ENCODE peak calls at places on chromosomes 13 and 19, in nine cellular contexts. One of them, this sample, is unnamed.

GRCh38 chr13:20057963-20058362 is 99.4 kb downstream of the ZMYM2 start:
- DNase-seq in esophagus muscularis mucosa: no peak
- DNase-seq in HCT116: no peak
- DNase-seq in GM23338: no peak
- DNase-seq in spleen: no peak
- DNase-seq in breast epithelium: no peak
- DNase-seq in transverse colon: no peak
- DNase-seq in Panc1: no peak
- DNase-seq in stomach: no peak
- DNase-seq in this sample: no peak

GRCh38 chr19:46040952-46041500 is at the start of gene IGFL4:
- DNase-seq in esophagus muscularis mucosa: no peak
- DNase-seq in HCT116: no peak
- DNase-seq in breast epithelium: no peak
- DNase-seq in transverse colon: no peak
- DNase-seq in Panc1: no peak
- DNase-seq in stomach: no peak
- DNase-seq in spleen: no peak
- DNase-seq in GM23338: no peak
- DNase-seq in this sample: no peak

GRCh38 chr13:106691251-106691650 is 123.3 kb upstream of the ARGLU1 start:
- DNase-seq in Panc1: no peak
- DNase-seq in GM23338: no peak
- DNase-seq in transverse colon: no peak
- DNase-seq in spleen: no peak
- DNase-seq in HCT116: no peak
- DNase-seq in esophagus muscularis mucosa: peak; percentile 60
- DNase-seq in breast epithelium: no peak
- DNase-seq in stomach: no peak
- DNase-seq in this sample: no peak

GRCh38 chr19:49436381-49437017 is 4.8 kb downstream of the SLC17A7 start:
- DNase-seq in breast epithelium: no peak
- DNase-seq in esophagus muscularis mucosa: no peak
- DNase-seq in HCT116: no peak
- DNase-seq in stomach: no peak
- DNase-seq in GM23338: peak; percentile 99
- DNase-seq in spleen: no peak
- DNase-seq in transverse colon: no peak
- DNase-seq in Panc1: no peak
- DNase-seq in this sample: no peak

GRCh38 chr13:73231456-73231855 is 172.7 kb downstream of the KLF5 start:
- DNase-seq in transverse colon: no peak
- DNase-seq in HCT116: no peak
- DNase-seq in breast epithelium: no peak
- DNase-seq in spleen: no peak
- DNase-seq in Panc1: no peak
- DNase-seq in esophagus muscularis mucosa: no peak
- DNase-seq in GM23338: no peak
- DNase-seq in stomach: no peak
- DNase-seq in this sample: no peak

GRCh38 chr19:47284324-47284899 is 9.7 kb downstream of the INAFM1 start:
- DNase-seq in spleen: no peak
- DNase-seq in HCT116: no peak
- DNase-seq in Panc1: peak; percentile 36
- DNase-seq in GM23338: peak; percentile 83
- DNase-seq in transverse colon: no peak
- DNase-seq in breast epithelium: no peak
- DNase-seq in esophagus muscularis mucosa: no peak
- DNase-seq in stomach: no peak
- DNase-seq in this sample: peak; percentile 48

GRCh38 chr19:18594096-18594823 is 5.7 kb downstream of the REX1BD start:
- DNase-seq in HCT116: no peak
- DNase-seq in Panc1: no peak
- DNase-seq in spleen: peak; percentile 93
- DNase-seq in GM23338: peak; percentile 91
- DNase-seq in stomach: peak; percentile 80
- DNase-seq in esophagus muscularis mucosa: no peak
- DNase-seq in transverse colon: peak; percentile 79
- DNase-seq in breast epithelium: peak; percentile 74
- DNase-seq in this sample: peak; percentile 72

GRCh38 chr13:50208826-50209335 is 193.6 kb downstream of the KCNRG start:
- DNase-seq in stomach: peak; percentile 32
- DNase-seq in HCT116: no peak
- DNase-seq in spleen: peak; percentile 87
- DNase-seq in GM23338: peak; percentile 54
- DNase-seq in Panc1: peak; percentile 13
- DNase-seq in transverse colon: peak; percentile 21
- DNase-seq in breast epithelium: peak; percentile 53
- DNase-seq in esophagus muscularis mucosa: no peak
- DNase-seq in this sample: no peak

GRCh38 chr19:10694706-10695105 is 6.5 kb upstream of the QTRT1 start:
- DNase-seq in spleen: no peak
- DNase-seq in breast epithelium: no peak
- DNase-seq in Panc1: no peak
- DNase-seq in stomach: no peak
- DNase-seq in transverse colon: no peak
- DNase-seq in HCT116: no peak
- DNase-seq in GM23338: no peak
- DNase-seq in esophagus muscularis mucosa: no peak
- DNase-seq in this sample: no peak

GRCh38 chr13:31046711-31047279 is 114.3 kb downstream of the TEX26 start:
- DNase-seq in Panc1: no peak
- DNase-seq in GM23338: no peak
- DNase-seq in transverse colon: peak; percentile 50
- DNase-seq in HCT116: no peak
- DNase-seq in spleen: no peak
- DNase-seq in esophagus muscularis mucosa: no peak
- DNase-seq in stomach: no peak
- DNase-seq in breast epithelium: no peak
- DNase-seq in this sample: no peak

GRCh38 chr19:40302224-40303011 is 17.3 kb upstream of the AKT2 start:
- DNase-seq in esophagus muscularis mucosa: no peak
- DNase-seq in breast epithelium: no peak
- DNase-seq in stomach: no peak
- DNase-seq in Panc1: no peak
- DNase-seq in HCT116: no peak
- DNase-seq in transverse colon: no peak
- DNase-seq in spleen: peak; percentile 14
- DNase-seq in GM23338: no peak
- DNase-seq in this sample: peak; percentile 36

GRCh38 chr13:40799508-40799907 is 10.1 kb downstream of the SLC25A15 start:
- DNase-seq in spleen: no peak
- DNase-seq in transverse colon: no peak
- DNase-seq in stomach: no peak
- DNase-seq in esophagus muscularis mucosa: no peak
- DNase-seq in GM23338: no peak
- DNase-seq in Panc1: no peak
- DNase-seq in HCT116: no peak
- DNase-seq in breast epithelium: no peak
- DNase-seq in this sample: no peak

GRCh38 chr13:51125495-51126226 is 14.6 kb upstream of the C13orf42 start:
- DNase-seq in transverse colon: peak; percentile 49
- DNase-seq in esophagus muscularis mucosa: peak; percentile 89
- DNase-seq in HCT116: peak; percentile 60
- DNase-seq in spleen: no peak
- DNase-seq in Panc1: peak; percentile 36
- DNase-seq in GM23338: peak; percentile 91
- DNase-seq in stomach: peak; percentile 53
- DNase-seq in breast epithelium: no peak
- DNase-seq in this sample: peak; percentile 45

GRCh38 chr13:41144576-41144975 is 12.0 kb upstream of the KBTBD6 start:
- DNase-seq in Panc1: no peak
- DNase-seq in stomach: no peak
- DNase-seq in GM23338: no peak
- DNase-seq in esophagus muscularis mucosa: no peak
- DNase-seq in spleen: no peak
- DNase-seq in breast epithelium: no peak
- DNase-seq in HCT116: no peak
- DNase-seq in transverse colon: no peak
- DNase-seq in this sample: no peak

GRCh38 chr13:29817604-29818378 is 32.6 kb downstream of the UBL3 start:
- DNase-seq in spleen: no peak
- DNase-seq in stomach: no peak
- DNase-seq in esophagus muscularis mucosa: no peak
- DNase-seq in Panc1: no peak
- DNase-seq in transverse colon: no peak
- DNase-seq in breast epithelium: no peak
- DNase-seq in GM23338: no peak
- DNase-seq in HCT116: no peak
- DNase-seq in this sample: no peak

GRCh38 chr19:8456064-8456463 is 11.3 kb downstream of the HNRNPM start:
- DNase-seq in Panc1: no peak
- DNase-seq in GM23338: peak; percentile 64
- DNase-seq in HCT116: no peak
- DNase-seq in breast epithelium: no peak
- DNase-seq in stomach: no peak
- DNase-seq in transverse colon: no peak
- DNase-seq in spleen: no peak
- DNase-seq in esophagus muscularis mucosa: no peak
- DNase-seq in this sample: no peak

GRCh38 chr19:8174706-8175105 is 25.3 kb upstream of the FBN3 start:
- DNase-seq in spleen: no peak
- DNase-seq in stomach: no peak
- DNase-seq in Panc1: no peak
- DNase-seq in transverse colon: no peak
- DNase-seq in GM23338: no peak
- DNase-seq in HCT116: no peak
- DNase-seq in breast epithelium: no peak
- DNase-seq in esophagus muscularis mucosa: no peak
- DNase-seq in this sample: no peak

GRCh38 chr19:18117364-18117691 is 19.8 kb downstream of the MAST3 start:
- DNase-seq in esophagus muscularis mucosa: no peak
- DNase-seq in Panc1: no peak
- DNase-seq in transverse colon: no peak
- DNase-seq in breast epithelium: no peak
- DNase-seq in spleen: no peak
- DNase-seq in HCT116: no peak
- DNase-seq in stomach: no peak
- DNase-seq in GM23338: no peak
- DNase-seq in this sample: no peak

GRCh38 chr13:20796791-20797513 is 23.2 kb upstream of the EEF1AKMT1 start:
- DNase-seq in Panc1: no peak
- DNase-seq in spleen: no peak
- DNase-seq in transverse colon: no peak
- DNase-seq in GM23338: no peak
- DNase-seq in HCT116: no peak
- DNase-seq in breast epithelium: no peak
- DNase-seq in esophagus muscularis mucosa: no peak
- DNase-seq in stomach: no peak
- DNase-seq in this sample: no peak

GRCh38 chr13:105630411-105630810 is 905.1 kb downstream of the EFNB2 start:
- DNase-seq in breast epithelium: no peak
- DNase-seq in transverse colon: no peak
- DNase-seq in GM23338: no peak
- DNase-seq in Panc1: no peak
- DNase-seq in spleen: no peak
- DNase-seq in esophagus muscularis mucosa: no peak
- DNase-seq in HCT116: no peak
- DNase-seq in stomach: no peak
- DNase-seq in this sample: no peak
- TF ChIP-seq POLR2AphosphoS5 in breast epithelium: no peak
- TF ChIP-seq POLR2AphosphoS5 in transverse colon: no peak
- TF ChIP-seq POLR2AphosphoS5 in GM23338: no peak
- TF ChIP-seq POLR2AphosphoS5 in Panc1: no peak
- TF ChIP-seq POLR2AphosphoS5 in spleen: no peak
- TF ChIP-seq POLR2AphosphoS5 in esophagus muscularis mucosa: no peak
- TF ChIP-seq POLR2AphosphoS5 in HCT116: no peak
- TF ChIP-seq POLR2AphosphoS5 in stomach: no peak
- TF ChIP-seq POLR2AphosphoS5 in this sample: no peak

GRCh38 chr13:96200810-96201209 is 110.9 kb downstream of the HS6ST3 start:
- DNase-seq in esophagus muscularis mucosa: no peak
- DNase-seq in HCT116: no peak
- DNase-seq in transverse colon: no peak
- DNase-seq in GM23338: no peak
- DNase-seq in breast epithelium: no peak
- DNase-seq in spleen: no peak
- DNase-seq in Panc1: no peak
- DNase-seq in stomach: no peak
- DNase-seq in this sample: no peak
- TF ChIP-seq CTCF in esophagus muscularis mucosa: no peak
- TF ChIP-seq CTCF in HCT116: no peak
- TF ChIP-seq CTCF in transverse colon: no peak
- TF ChIP-seq CTCF in GM23338: peak; percentile 53
- TF ChIP-seq CTCF in breast epithelium: no peak
- TF ChIP-seq CTCF in spleen: no peak
- TF ChIP-seq CTCF in Panc1: no peak
- TF ChIP-seq CTCF in stomach: no peak
- TF ChIP-seq CTCF in this sample: no peak

GRCh38 chr19:41351339-41352245 is 2.1 kb downstream of the TGFB1 start:
- DNase-seq in HCT116: no peak
- DNase-seq in GM23338: peak; percentile 66
- DNase-seq in Panc1: no peak
- DNase-seq in transverse colon: peak; percentile 79
- DNase-seq in spleen: peak; percentile 97
- DNase-seq in esophagus muscularis mucosa: no peak
- DNase-seq in breast epithelium: no peak
- DNase-seq in stomach: peak; percentile 59
- DNase-seq in this sample: no peak
- TF ChIP-seq POLR2AphosphoS5 in HCT116: peak; percentile 60
- TF ChIP-seq POLR2AphosphoS5 in GM23338: no peak
- TF ChIP-seq POLR2AphosphoS5 in Panc1: no peak
- TF ChIP-seq POLR2AphosphoS5 in transverse colon: peak; percentile 67
- TF ChIP-seq POLR2AphosphoS5 in spleen: peak; percentile 83
- TF ChIP-seq POLR2AphosphoS5 in esophagus muscularis mucosa: peak; percentile 56
- TF ChIP-seq POLR2AphosphoS5 in breast epithelium: no peak
- TF ChIP-seq POLR2AphosphoS5 in stomach: no peak
- TF ChIP-seq POLR2AphosphoS5 in this sample: peak; percentile 14

GRCh38 chr19:16061943-16062342 is 14.4 kb upstream of the TPM4 start:
- DNase-seq in stomach: no peak
- DNase-seq in breast epithelium: no peak
- DNase-seq in Panc1: no peak
- DNase-seq in transverse colon: no peak
- DNase-seq in spleen: no peak
- DNase-seq in HCT116: no peak
- DNase-seq in esophagus muscularis mucosa: no peak
- DNase-seq in GM23338: no peak
- DNase-seq in this sample: no peak

GRCh38 chr19:16060294-16060693 is 16.0 kb upstream of the TPM4 start:
- DNase-seq in transverse colon: no peak
- DNase-seq in GM23338: no peak
- DNase-seq in spleen: no peak
- DNase-seq in esophagus muscularis mucosa: no peak
- DNase-seq in HCT116: no peak
- DNase-seq in stomach: no peak
- DNase-seq in Panc1: no peak
- DNase-seq in breast epithelium: no peak
- DNase-seq in this sample: no peak

GRCh38 chr19:16051254-16052025 is 24.9 kb upstream of the TPM4 start:
- DNase-seq in esophagus muscularis mucosa: no peak
- DNase-seq in spleen: no peak
- DNase-seq in breast epithelium: no peak
- DNase-seq in Panc1: no peak
- DNase-seq in GM23338: no peak
- DNase-seq in stomach: no peak
- DNase-seq in HCT116: peak; percentile 51
- DNase-seq in transverse colon: no peak
- DNase-seq in this sample: no peak

GRCh38 chr19:16052353-16052752 is 23.9 kb upstream of the TPM4 start:
- DNase-seq in HCT116: no peak
- DNase-seq in Panc1: no peak
- DNase-seq in transverse colon: no peak
- DNase-seq in spleen: no peak
- DNase-seq in esophagus muscularis mucosa: no peak
- DNase-seq in stomach: no peak
- DNase-seq in breast epithelium: no peak
- DNase-seq in GM23338: no peak
- DNase-seq in this sample: no peak

GRCh38 chr19:16057062-16057461 is 19.2 kb upstream of the TPM4 start:
- DNase-seq in Panc1: no peak
- DNase-seq in GM23338: no peak
- DNase-seq in transverse colon: no peak
- DNase-seq in esophagus muscularis mucosa: no peak
- DNase-seq in breast epithelium: no peak
- DNase-seq in HCT116: no peak
- DNase-seq in spleen: no peak
- DNase-seq in stomach: no peak
- DNase-seq in this sample: no peak
- TF ChIP-seq CTCF in Panc1: no peak
- TF ChIP-seq CTCF in GM23338: no peak
- TF ChIP-seq CTCF in transverse colon: no peak
- TF ChIP-seq CTCF in esophagus muscularis mucosa: no peak
- TF ChIP-seq CTCF in breast epithelium: no peak
- TF ChIP-seq CTCF in HCT116: no peak
- TF ChIP-seq CTCF in spleen: no peak
- TF ChIP-seq CTCF in stomach: no peak
- TF ChIP-seq CTCF in this sample: no peak